ENCODE peak calls at places on chromosomes 12 and 14, in seven cellular contexts. V is K562, A is uterus, I is fibroblast of lung, R is fibroblast of the aortic adventitia, J is breast epithelium, X is tibial artery. F is an unnamed sample.

GRCh38 chr12:29578070-29578469 is 80.6 kb upstream of the OVCH1 start:
- DNase-seq in R (no peak), I (peak; percentile 75), A (no peak), X (no peak), V (no peak), J (no peak), F (no peak)

GRCh38 chr14:24241829-24242443 is 487 bp downstream of the TINF2 start:
- DNase-seq in A (peak; percentile 93), V (peak; percentile 92), X (peak; percentile 90), R (peak; percentile 90), J (peak; percentile 91), I (peak; percentile 90), F (no peak)

GRCh38 chr14:52455291-52456088 is 96.8 kb downstream of the TXNDC16 start:
- DNase-seq in I (peak; percentile 94), V (no peak), R (peak; percentile 71), A (no peak), J (no peak), X (no peak), F (no peak)

GRCh38 chr12:47900480-47901129 is 4.2 kb downstream of the VDR start:
- DNase-seq in J (peak; percentile 57), R (no peak), I (no peak), A (no peak), X (no peak), V (no peak), F (peak; percentile 27)

GRCh38 chr14:77889971-77890442 is 90.1 kb downstream of the ADCK1 start:
- DNase-seq in A (no peak), R (peak; percentile 93), I (peak; percentile 73), J (no peak), V (no peak), X (no peak), F (no peak)

GRCh38 chr14:83975435-83976222 is 1554.3 kb upstream of the FLRT2 start:
- DNase-seq in V (no peak), R (peak; percentile 1), I (peak; percentile 47), J (no peak), A (no peak), X (peak; percentile 27), F (peak; percentile 19)

GRCh38 chr12:10366875-10367274 is 23.0 kb downstream of the KLRK1 start:
- DNase-seq in X (no peak), V (no peak), A (no peak), I (peak; percentile 78), J (no peak), R (peak; percentile 53), F (no peak)

GRCh38 chr12:65854629-65855028 is 30.3 kb downstream of the HMGA2 start:
- DNase-seq in R (no peak), X (no peak), I (no peak), A (no peak), J (no peak), V (no peak), F (no peak)

GRCh38 chr14:74577247-74577947 is 34.6 kb downstream of the LTBP2 start:
- DNase-seq in V (no peak), R (peak; percentile 81), I (peak; percentile 58), A (peak; percentile 81), J (no peak), X (peak; percentile 86), F (no peak)

GRCh38 chr12:79769189-79769859 is 78.6 kb upstream of the PAWR start:
- DNase-seq in R (no peak), A (no peak), X (no peak), I (no peak), V (no peak), J (no peak), F (no peak)

GRCh38 chr12:29562167-29562776 is 64.8 kb upstream of the OVCH1 start:
- DNase-seq in R (peak; percentile 94), J (no peak), V (no peak), A (peak; percentile 70), I (peak; percentile 96), X (peak; percentile 55), F (no peak)

GRCh38 chr12:31702047-31702446 is 26.8 kb downstream of the AMN1 start:
- DNase-seq in A (no peak), I (peak; percentile 3), V (no peak), X (no peak), R (peak; percentile 53), J (no peak), F (no peak)

GRCh38 chr12:56839489-56840442 is 76.6 kb downstream of the HSD17B6 start:
- DNase-seq in V (peak; percentile 83), R (peak; percentile 41), A (no peak), J (no peak), X (peak; percentile 33), I (peak; percentile 33), F (no peak)

GRCh38 chr12:126668538-126668937 is 1598.4 kb upstream of the TMEM132C start:
- DNase-seq in A (no peak), J (no peak), X (no peak), R (peak; percentile 98), V (no peak), I (peak; percentile 41), F (no peak)

GRCh38 chr12:121005346-121005815 is 10.9 kb downstream of the C12orf43 start:
- DNase-seq in R (peak; percentile 15), X (no peak), J (no peak), I (peak; percentile 40), V (peak; percentile 73), A (no peak), F (no peak)

GRCh38 chr12:23888396-23889068 is 60.9 kb downstream of the SOX5 start:
- DNase-seq in R (peak; percentile 3), J (no peak), A (no peak), I (peak; percentile 3), X (no peak), V (no peak), F (no peak)

GRCh38 chr14:53295985-53296582 is 143.0 kb upstream of the DDHD1 start:
- DNase-seq in R (peak; percentile 69), I (peak; percentile 69), A (no peak), X (no peak), V (peak; percentile 48), J (no peak), F (no peak)

GRCh38 chr14:74475678-74476077 is 17.4 kb downstream of the NPC2 start:
- DNase-seq in R (peak; percentile 76), V (no peak), A (no peak), X (no peak), J (no peak), I (peak; percentile 15), F (no peak)

GRCh38 chr14:68843471-68844209 is 50.8 kb upstream of the ZFP36L1 start:
- DNase-seq in R (peak; percentile 74), J (peak; percentile 86), I (peak; percentile 75), V (peak; percentile 71), X (peak; percentile 76), A (peak; percentile 84), F (peak; percentile 32)

GRCh38 chr14:36065831-36066230 is 110.7 kb downstream of the PTCSC3 start:
- DNase-seq in J (no peak), I (no peak), A (no peak), R (no peak), V (no peak), X (no peak), F (no peak)

DNA sequence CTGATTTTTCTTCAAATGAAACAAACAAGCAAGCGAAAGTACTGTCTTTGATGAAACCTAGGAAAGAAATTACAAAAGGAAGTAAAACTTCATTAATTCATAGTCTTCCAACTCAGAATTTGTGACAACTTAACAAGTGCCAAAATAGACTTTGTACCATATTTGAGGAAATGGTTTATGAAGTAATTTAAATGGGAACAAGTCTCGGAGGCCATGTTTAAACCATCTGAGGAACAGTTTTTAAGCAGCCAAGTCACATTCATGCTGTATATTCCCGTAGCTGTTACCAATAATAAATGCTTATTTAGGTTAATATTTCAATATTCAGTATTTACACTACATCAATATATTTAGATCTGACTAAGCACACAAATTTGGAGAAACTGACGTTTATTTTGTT is 779 bp upstream of the ARHGDIB start:
- DNase-seq in R (no peak), X (no peak), I (no peak), A (no peak), J (no peak), V (no peak), F (no peak)
- H3K4me3 ChIP-seq in R (no peak overlapping the region), X (peak overlapping the region; percentile 48), I (no peak overlapping the region), A (no peak overlapping the region), J (peak overlapping the region; percentile 53), V (no peak overlapping the region), F (no peak overlapping the region)

GRCh38 chr14:58638231-58639205 is 756 bp downstream of the DACT1 start:
- DNase-seq in X (no peak), J (no peak), A (peak; percentile 25), V (no peak), R (peak; percentile 44), I (peak; percentile 23), F (no peak)
- TF ChIP-seq CTCF in X (no peak), J (no peak), A (no peak), V (no peak), R (peak; percentile 20), I (no peak), F (no peak)

GRCh38 chr14:73025544-73025943 is 1.4 kb downstream of the ZFYVE1 start:
- DNase-seq in V (peak; percentile 14), J (no peak), A (no peak), X (no peak), I (peak; percentile 40), R (peak; percentile 55), F (no peak)
- H3K4me3 ChIP-seq in V (no peak overlapping the region), J (peak overlapping the region; percentile 86), A (no peak overlapping the region), X (peak overlapping the region; percentile 95), I (peak overlapping the region; percentile 82), R (peak overlapping the region; percentile 88), F (no peak overlapping the region)

GRCh38 chr12:124530637-124531263 is 36.7 kb downstream of the NCOR2 start:
- DNase-seq in X (no peak), A (no peak), I (no peak), R (no peak), V (no peak), J (no peak), F (no peak)

GRCh38 chr12:124529595-124530276 is 37.7 kb downstream of the NCOR2 start:
- DNase-seq in V (no peak), A (no peak), X (no peak), R (no peak), J (no peak), I (no peak), F (no peak)

GRCh38 chr12:124525927-124526692 is 41.3 kb downstream of the NCOR2 start:
- DNase-seq in R (no peak), J (no peak), V (no peak), A (no peak), I (no peak), X (no peak), F (no peak)

GRCh38 chr12:124525455-124525854 is 42.0 kb downstream of the NCOR2 start:
- DNase-seq in J (no peak), R (no peak), A (no peak), X (no peak), V (no peak), I (no peak), F (no peak)

GRCh38 chr12:124527861-124528561 is 39.4 kb downstream of the NCOR2 start:
- DNase-seq in J (no peak), I (no peak), V (no peak), R (no peak), A (no peak), X (no peak), F (no peak)
- TF ChIP-seq CTCF in J (no peak), I (no peak), V (peak; percentile 9), R (no peak), A (no peak), X (no peak), F (no peak)

GRCh38 chr12:82055391-82055790 is 296.2 kb upstream of the PPFIA2 start:
- DNase-seq in J (no peak), I (no peak), R (no peak), X (no peak), A (no peak), V (no peak), F (no peak)
- H3K4me3 ChIP-seq in J (no peak overlapping the region), I (no peak overlapping the region), R (no peak overlapping the region), X (no peak overlapping the region), A (no peak overlapping the region), V (no peak overlapping the region), F (no peak overlapping the region)